ENCODE peak calls at places on chromosomes 3 and 15, in eight cellular contexts. One of them, this sample, is unnamed.
A peak's percentile ranks its signal among the peaks of the same experiment; 100 is the strongest.

GRCh38 chr15:67409175-67409574 is 111.8 kb upstream of the C15orf61 start:
- DNase-seq in psoas muscle: no peak
- DNase-seq in uterus: no peak
- DNase-seq in hepatocyte: no peak
- DNase-seq in gastrocnemius medialis: no peak
- DNase-seq in adrenal gland: no peak
- DNase-seq in H9: no peak
- DNase-seq in IMR-90: no peak
- DNase-seq in this sample: no peak

GRCh38 chr3:147361671-147362420 is 44.5 kb downstream of the ZIC4 start:
- DNase-seq in gastrocnemius medialis: peak; percentile 33
- DNase-seq in psoas muscle: peak; percentile 70
- DNase-seq in H9: peak; percentile 82
- DNase-seq in IMR-90: no peak
- DNase-seq in uterus: no peak
- DNase-seq in adrenal gland: no peak
- DNase-seq in hepatocyte: peak; percentile 23
- DNase-seq in this sample: peak; percentile 65

GRCh38 chr15:58432421-58432820 is 630 bp downstream of the LIPC start:
- DNase-seq in psoas muscle: no peak
- DNase-seq in H9: no peak
- DNase-seq in adrenal gland: no peak
- DNase-seq in IMR-90: peak; percentile 50
- DNase-seq in gastrocnemius medialis: no peak
- DNase-seq in hepatocyte: no peak
- DNase-seq in uterus: no peak
- DNase-seq in this sample: no peak

GRCh38 chr15:65629548-65629947 is 7.8 kb downstream of the SLC24A1 start:
- DNase-seq in adrenal gland: no peak
- DNase-seq in uterus: no peak
- DNase-seq in psoas muscle: no peak
- DNase-seq in IMR-90: no peak
- DNase-seq in gastrocnemius medialis: no peak
- DNase-seq in H9: no peak
- DNase-seq in hepatocyte: no peak
- DNase-seq in this sample: no peak

GRCh38 chr3:63441262-63441661 is 163.2 kb downstream of the SYNPR start:
- DNase-seq in psoas muscle: no peak
- DNase-seq in hepatocyte: peak; percentile 21
- DNase-seq in IMR-90: no peak
- DNase-seq in H9: no peak
- DNase-seq in gastrocnemius medialis: no peak
- DNase-seq in uterus: no peak
- DNase-seq in adrenal gland: no peak
- DNase-seq in this sample: peak; percentile 16

GRCh38 chr15:66252411-66253295 is 897 bp downstream of the MEGF11 start:
- DNase-seq in H9: peak; percentile 58
- DNase-seq in gastrocnemius medialis: no peak
- DNase-seq in uterus: peak; percentile 49
- DNase-seq in hepatocyte: peak; percentile 80
- DNase-seq in adrenal gland: peak; percentile 46
- DNase-seq in psoas muscle: peak; percentile 72
- DNase-seq in IMR-90: no peak
- DNase-seq in this sample: peak; percentile 53

GRCh38 chr3:175664911-175665310 is 805.8 kb downstream of the NAALADL2 start:
- DNase-seq in psoas muscle: no peak
- DNase-seq in uterus: no peak
- DNase-seq in adrenal gland: no peak
- DNase-seq in H9: no peak
- DNase-seq in hepatocyte: no peak
- DNase-seq in IMR-90: no peak
- DNase-seq in gastrocnemius medialis: no peak
- DNase-seq in this sample: no peak

GRCh38 chr3:186152361-186152798 is 43.5 kb upstream of the ETV5 start:
- DNase-seq in IMR-90: no peak
- DNase-seq in psoas muscle: no peak
- DNase-seq in H9: no peak
- DNase-seq in gastrocnemius medialis: no peak
- DNase-seq in uterus: no peak
- DNase-seq in adrenal gland: no peak
- DNase-seq in hepatocyte: no peak
- DNase-seq in this sample: no peak

GRCh38 chr15:49145651-49146609 is 9.5 kb downstream of the COPS2 start:
- DNase-seq in H9: no peak
- DNase-seq in uterus: no peak
- DNase-seq in hepatocyte: peak; percentile 74
- DNase-seq in adrenal gland: no peak
- DNase-seq in gastrocnemius medialis: no peak
- DNase-seq in IMR-90: peak; percentile 73
- DNase-seq in psoas muscle: no peak
- DNase-seq in this sample: peak; percentile 54

GRCh38 chr3:17021614-17022013 is 136.9 kb downstream of the PLCL2 start:
- DNase-seq in hepatocyte: no peak
- DNase-seq in H9: no peak
- DNase-seq in IMR-90: no peak
- DNase-seq in adrenal gland: no peak
- DNase-seq in psoas muscle: no peak
- DNase-seq in uterus: no peak
- DNase-seq in gastrocnemius medialis: no peak
- DNase-seq in this sample: no peak

GRCh38 chr3:80192871-80193270 is 425.1 kb upstream of the ROBO1 start:
- DNase-seq in hepatocyte: no peak
- DNase-seq in psoas muscle: no peak
- DNase-seq in IMR-90: no peak
- DNase-seq in adrenal gland: no peak
- DNase-seq in gastrocnemius medialis: no peak
- DNase-seq in uterus: no peak
- DNase-seq in H9: no peak
- DNase-seq in this sample: no peak

GRCh38 chr3:195587824-195588223 is 4.1 kb upstream of the APOD start:
- DNase-seq in psoas muscle: no peak
- DNase-seq in H9: no peak
- DNase-seq in hepatocyte: no peak
- DNase-seq in gastrocnemius medialis: no peak
- DNase-seq in adrenal gland: no peak
- DNase-seq in uterus: no peak
- DNase-seq in IMR-90: no peak
- DNase-seq in this sample: no peak

GRCh38 chr3:45595364-45596154 is 1.0 kb downstream of the LIMD1 start:
- DNase-seq in adrenal gland: peak; percentile 31
- DNase-seq in psoas muscle: peak; percentile 90
- DNase-seq in uterus: no peak
- DNase-seq in hepatocyte: no peak
- DNase-seq in H9: no peak
- DNase-seq in IMR-90: no peak
- DNase-seq in gastrocnemius medialis: peak; percentile 78
- DNase-seq in this sample: no peak

GRCh38 chr3:18425641-18426403 is 683 bp upstream of the SATB1 start:
- DNase-seq in uterus: no peak
- DNase-seq in IMR-90: no peak
- DNase-seq in psoas muscle: peak; percentile 72
- DNase-seq in H9: peak; percentile 57
- DNase-seq in gastrocnemius medialis: peak; percentile 39
- DNase-seq in hepatocyte: peak; percentile 78
- DNase-seq in adrenal gland: peak; percentile 14
- DNase-seq in this sample: peak; percentile 47
- H3K4me1 ChIP-seq in uterus: no peaks in the 10 kb centered on the region
- H3K4me1 ChIP-seq in IMR-90: no peaks in the 10 kb centered on the region
- H3K4me1 ChIP-seq in psoas muscle: no peaks in the 10 kb centered on the region
- H3K4me1 ChIP-seq in H9: peaks cover 2% of the 10 kb centered on the region
- H3K4me1 ChIP-seq in gastrocnemius medialis: peaks cover 21% of the 10 kb centered on the region
- H3K4me1 ChIP-seq in hepatocyte: no peaks in the 10 kb centered on the region
- H3K4me1 ChIP-seq in adrenal gland: peaks cover 7% of the 10 kb centered on the region
- H3K4me1 ChIP-seq in this sample: no peaks in the 10 kb centered on the region

GRCh38 chr15:91127236-91127914 is 27.3 kb downstream of the SV2B start:
- DNase-seq in psoas muscle: no peak
- DNase-seq in uterus: no peak
- DNase-seq in hepatocyte: no peak
- DNase-seq in gastrocnemius medialis: no peak
- DNase-seq in IMR-90: no peak
- DNase-seq in adrenal gland: no peak
- DNase-seq in H9: no peak
- DNase-seq in this sample: no peak

GRCh38 chr15:91126080-91126479 is 26.0 kb downstream of the SV2B start:
- DNase-seq in adrenal gland: no peak
- DNase-seq in H9: no peak
- DNase-seq in psoas muscle: no peak
- DNase-seq in gastrocnemius medialis: no peak
- DNase-seq in hepatocyte: no peak
- DNase-seq in IMR-90: no peak
- DNase-seq in uterus: no peak
- DNase-seq in this sample: no peak

GRCh38 chr15:91128028-91128427 is 28.0 kb downstream of the SV2B start:
- DNase-seq in gastrocnemius medialis: no peak
- DNase-seq in psoas muscle: no peak
- DNase-seq in hepatocyte: no peak
- DNase-seq in IMR-90: no peak
- DNase-seq in uterus: no peak
- DNase-seq in adrenal gland: no peak
- DNase-seq in H9: no peak
- DNase-seq in this sample: no peak

GRCh38 chr15:91132079-91132478 is 32.0 kb downstream of the SV2B start:
- DNase-seq in uterus: no peak
- DNase-seq in H9: no peak
- DNase-seq in adrenal gland: no peak
- DNase-seq in hepatocyte: no peak
- DNase-seq in psoas muscle: no peak
- DNase-seq in IMR-90: no peak
- DNase-seq in gastrocnemius medialis: no peak
- DNase-seq in this sample: peak; percentile 40

GRCh38 chr15:91129436-91129835 is 29.4 kb downstream of the SV2B start:
- DNase-seq in psoas muscle: no peak
- DNase-seq in IMR-90: no peak
- DNase-seq in uterus: no peak
- DNase-seq in hepatocyte: no peak
- DNase-seq in H9: no peak
- DNase-seq in adrenal gland: no peak
- DNase-seq in gastrocnemius medialis: no peak
- DNase-seq in this sample: no peak
- H3K27me3 ChIP-seq in psoas muscle: no peaks in the 10 kb centered on the region
- H3K27me3 ChIP-seq in IMR-90: peaks cover 2% of the 10 kb centered on the region
- H3K27me3 ChIP-seq in uterus: no peaks in the 10 kb centered on the region
- H3K27me3 ChIP-seq in hepatocyte: peaks cover 19% of the 10 kb centered on the region
- H3K27me3 ChIP-seq in H9: no peaks in the 10 kb centered on the region
- H3K27me3 ChIP-seq in adrenal gland: peaks cover 8% of the 10 kb centered on the region
- H3K27me3 ChIP-seq in gastrocnemius medialis: peaks cover 6% of the 10 kb centered on the region
- H3K27me3 ChIP-seq in this sample: no peaks in the 10 kb centered on the region

GRCh38 chr15:60589253-60589652 is 110.3 kb upstream of the ICE2 start:
- DNase-seq in adrenal gland: peak; percentile 53
- DNase-seq in uterus: no peak
- DNase-seq in H9: no peak
- DNase-seq in hepatocyte: no peak
- DNase-seq in psoas muscle: no peak
- DNase-seq in IMR-90: no peak
- DNase-seq in gastrocnemius medialis: no peak
- DNase-seq in this sample: no peak
- H3K9me3 ChIP-seq in adrenal gland: no peaks in the 10 kb centered on the region
- H3K9me3 ChIP-seq in uterus: no peaks in the 10 kb centered on the region
- H3K9me3 ChIP-seq in H9: no peaks in the 10 kb centered on the region
- H3K9me3 ChIP-seq in hepatocyte: no peaks in the 10 kb centered on the region
- H3K9me3 ChIP-seq in psoas muscle: no peaks in the 10 kb centered on the region
- H3K9me3 ChIP-seq in IMR-90: no peaks in the 10 kb centered on the region
- H3K9me3 ChIP-seq in gastrocnemius medialis: no peaks in the 10 kb centered on the region
- H3K9me3 ChIP-seq in this sample: no peaks in the 10 kb centered on the region

DNA sequence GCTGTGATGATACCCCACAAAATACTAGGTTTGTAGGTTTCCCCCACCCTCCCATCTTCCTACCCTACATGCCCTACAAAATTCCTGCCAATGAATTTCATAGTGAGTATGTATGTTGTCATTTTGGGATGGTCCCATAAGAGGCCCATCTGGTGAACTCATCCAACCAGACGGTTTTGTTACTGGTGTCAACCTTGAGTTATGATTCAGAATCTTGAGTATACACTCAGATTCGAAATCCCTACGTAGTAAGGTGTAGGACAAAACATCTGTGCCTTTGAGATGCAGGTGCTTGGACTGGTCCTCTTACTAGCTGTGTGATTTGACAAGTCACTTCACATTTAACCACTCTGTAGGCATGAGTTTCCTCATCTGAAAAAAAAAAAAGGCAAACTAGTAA is 3.6 kb downstream of the SIAH2 start:
- DNase-seq in uterus: no peak
- DNase-seq in adrenal gland: no peak
- DNase-seq in IMR-90: no peak
- DNase-seq in hepatocyte: no peak
- DNase-seq in gastrocnemius medialis: no peak
- DNase-seq in psoas muscle: no peak
- DNase-seq in H9: no peak
- DNase-seq in this sample: no peak
- H3K4me1 ChIP-seq in uterus: peaks cover 4% of the 10 kb centered on the region
- H3K4me1 ChIP-seq in adrenal gland: peaks cover 68% of the 10 kb centered on the region
- H3K4me1 ChIP-seq in IMR-90: peaks cover 8% of the 10 kb centered on the region
- H3K4me1 ChIP-seq in hepatocyte: peaks cover 41% of the 10 kb centered on the region
- H3K4me1 ChIP-seq in gastrocnemius medialis: peaks cover 53% of the 10 kb centered on the region
- H3K4me1 ChIP-seq in psoas muscle: peaks cover 58% of the 10 kb centered on the region
- H3K4me1 ChIP-seq in H9: peaks cover 8% of the 10 kb centered on the region
- H3K4me1 ChIP-seq in this sample: peaks cover 22% of the 10 kb centered on the region

GRCh38 chr15:33639968-33640367 is 328.3 kb upstream of the CHRM5 start:
- DNase-seq in gastrocnemius medialis: no peak
- DNase-seq in psoas muscle: no peak
- DNase-seq in hepatocyte: no peak
- DNase-seq in IMR-90: no peak
- DNase-seq in H9: no peak
- DNase-seq in adrenal gland: no peak
- DNase-seq in uterus: no peak
- DNase-seq in this sample: no peak
- H3K27me3 ChIP-seq in gastrocnemius medialis: no peaks in the 10 kb centered on the region
- H3K27me3 ChIP-seq in psoas muscle: no peaks in the 10 kb centered on the region
- H3K27me3 ChIP-seq in hepatocyte: no peaks in the 10 kb centered on the region
- H3K27me3 ChIP-seq in IMR-90: peaks cover 6% of the 10 kb centered on the region
- H3K27me3 ChIP-seq in H9: no peaks in the 10 kb centered on the region
- H3K27me3 ChIP-seq in adrenal gland: no peaks in the 10 kb centered on the region
- H3K27me3 ChIP-seq in uterus: no peaks in the 10 kb centered on the region
- H3K27me3 ChIP-seq in this sample: no peaks in the 10 kb centered on the region